ENCODE peak calls at places on chromosome 6, in seven cellular contexts. F, W, D, C, O, I and E are unnamed samples. For H3K9me3, the result is how much of the 10 kb centered on the place peaks cover.

GRCh38 chr6:786946-787763 is 94.2 kb upstream of the EXOC2 start:
- DNase-seq in O (no peak), I (no peak), F (peak), W (peak), C (no peak), D (no peak), E (no peak)

GRCh38 chr6:25010917-25011625 is 75.3 kb upstream of the RIPOR2 start:
- DNase-seq in C (peak), F (no peak), O (no peak), D (peak), I (no peak), W (no peak), E (no peak)

GRCh38 chr6:90319044-90319443 is 22.4 kb upstream of the BACH2 start:
- DNase-seq in D (no peak), I (no peak), C (peak), F (no peak), O (no peak), W (no peak), E (no peak)

GRCh38 chr6:113819169-113819830 is 37.8 kb upstream of the MARCKS start:
- DNase-seq in W (no peak), C (no peak), D (no peak), I (no peak), O (no peak), F (no peak), E (peak)

GRCh38 chr6:163383912-163384311 is 30.6 kb upstream of the QKI start:
- DNase-seq in I (no peak), C (peak), D (peak), W (no peak), F (peak), O (no peak), E (no peak)

GRCh38 chr6:151475653-151476523 is 17.9 kb upstream of the CCDC170 start:
- DNase-seq in D (peak), I (peak), O (peak), W (peak), F (peak), C (peak), E (peak)

GRCh38 chr6:16576391-16577368 is 184.6 kb downstream of the ATXN1 start:
- DNase-seq in W (no peak), I (no peak), F (no peak), O (no peak), D (no peak), C (no peak), E (peak)

GRCh38 chr6:15338462-15338861 is 92.6 kb downstream of the JARID2 start:
- DNase-seq in O (no peak), C (no peak), W (no peak), D (no peak), F (no peak), I (no peak), E (no peak)

GRCh38 chr6:14819001-14819400 is 426.9 kb upstream of the JARID2 start:
- DNase-seq in F (no peak), D (peak), C (no peak), W (no peak), O (no peak), I (no peak), E (no peak)

GRCh38 chr6:3370361-3371221 is 86.3 kb downstream of the SLC22A23 start:
- DNase-seq in F (no peak), W (no peak), D (no peak), I (no peak), O (no peak), C (no peak), E (no peak)
- H3K9ac ChIP-seq in F (no peak), W (no peak), D (no peak), I (no peak), O (no peak), C (no peak), E (no peak)

DNA sequence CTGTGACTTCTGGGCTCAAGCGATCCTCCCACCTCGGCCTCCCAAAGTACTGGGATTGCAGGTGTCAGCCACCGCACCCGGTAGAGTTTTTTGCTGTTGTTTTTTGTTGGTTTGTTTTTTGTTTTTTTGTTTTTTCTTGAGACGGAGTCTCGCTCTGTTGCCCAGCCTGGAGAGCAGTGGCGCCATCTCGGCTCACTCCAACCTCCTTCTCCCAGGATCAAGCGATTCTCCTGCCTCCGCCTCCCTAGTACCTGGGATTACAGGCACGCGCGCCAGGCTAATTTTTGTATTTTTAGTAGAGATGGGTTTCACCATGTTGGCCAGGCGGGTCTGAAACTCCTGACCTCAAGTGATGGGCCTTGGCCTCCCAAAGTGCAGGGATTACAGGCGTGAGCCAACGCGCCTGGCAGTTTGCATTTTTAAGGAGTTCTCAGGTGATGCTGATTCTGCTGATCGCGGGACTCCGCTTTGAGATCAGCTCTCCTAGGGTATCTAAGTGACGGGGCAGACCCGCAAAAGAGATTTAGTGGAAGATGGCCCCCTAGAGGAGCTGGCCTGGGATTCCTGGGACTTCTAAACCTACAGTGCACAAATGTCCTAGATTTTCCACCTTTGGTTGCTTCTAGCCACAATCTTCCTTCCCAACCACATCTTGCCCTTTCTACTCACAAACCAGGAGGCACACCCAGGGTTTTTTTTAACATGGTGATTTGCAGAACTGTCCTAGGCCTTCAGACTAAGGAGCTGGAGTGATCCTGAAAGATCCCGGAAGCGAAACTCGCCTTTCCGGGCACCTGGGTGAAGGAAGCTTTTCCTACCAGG is 45.2 kb downstream of the DPPA5 start:
- DNase-seq in D (peak), C (peak), O (no peak), F (peak), W (peak), I (peak), E (no peak)
- TF ChIP-seq CTCF in D (no peak), C (peak), O (no peak), F (peak), W (peak), I (peak), E (no peak)

DNA sequence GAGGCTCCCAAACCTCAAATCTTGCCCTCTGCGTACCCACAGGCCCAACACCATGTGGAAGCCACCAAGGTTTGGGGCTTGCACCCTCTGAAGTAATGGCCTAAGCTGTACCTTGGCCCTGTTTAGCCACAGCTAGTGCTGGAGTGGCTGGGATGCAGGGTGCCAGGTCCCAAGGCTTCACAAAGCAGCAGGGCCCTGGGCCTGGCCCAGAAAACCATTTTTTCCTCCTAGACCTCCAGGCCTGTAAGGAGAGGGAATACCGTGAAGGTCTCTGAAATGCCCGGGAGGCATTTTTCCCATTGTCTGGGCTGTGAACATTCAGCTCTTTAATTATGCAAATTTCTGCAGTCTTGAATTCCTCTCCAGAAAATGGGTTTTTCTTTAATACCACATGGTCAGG is 223.7 kb upstream of the CCN2 start:
- DNase-seq in O (no peak), W (no peak), D (no peak), C (no peak), F (no peak), I (no peak), E (no peak)
- H3K9me3 ChIP-seq in O (under half), W (under half), D (under half), C (under half), F (under half), I (under half), E (under half)

DNA sequence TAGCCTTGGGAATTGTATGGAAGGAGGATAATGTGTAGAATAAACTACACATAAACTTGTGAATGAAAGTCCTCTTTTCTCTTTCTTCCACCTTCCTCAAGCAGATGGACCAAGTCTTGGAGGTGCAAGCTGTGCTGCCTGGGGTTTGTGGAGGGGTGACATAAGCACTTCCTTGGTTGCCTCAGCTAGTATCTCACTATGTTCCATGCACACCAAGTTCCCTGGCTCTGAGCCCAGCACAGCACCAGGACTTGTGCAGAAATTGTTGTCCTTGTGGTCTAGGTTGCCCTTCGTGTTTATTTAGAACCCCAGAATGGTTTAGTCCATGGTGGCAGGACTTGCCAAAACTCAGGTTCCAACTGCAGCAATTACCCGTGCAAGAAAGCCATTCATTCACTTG is 110.3 kb downstream of the MEI4 start:
- DNase-seq in C (no peak), F (no peak), O (no peak), W (no peak), D (no peak), I (no peak), E (no peak)
- H3K9ac ChIP-seq in C (no peak), F (no peak), O (no peak), W (no peak), D (no peak), I (no peak), E (no peak)

GRCh38 chr6:11094411-11094851 is 797 bp downstream of the SMIM13 start:
- DNase-seq in W (peak), D (peak), F (no peak), O (no peak), C (peak), I (peak), E (peak)

GRCh38 chr6:11093065-11093590 is 506 bp upstream of the SMIM13 start:
- DNase-seq in D (no peak), I (peak), F (no peak), O (no peak), C (peak), W (no peak), E (peak)

GRCh38 chr6:11096109-11096508 is 2.5 kb downstream of the SMIM13 start:
- DNase-seq in I (peak), F (peak), O (no peak), C (peak), D (peak), W (peak), E (peak)

GRCh38 chr6:11092654-11093053 is 980 bp upstream of the SMIM13 start:
- DNase-seq in W (no peak), C (no peak), O (no peak), F (no peak), D (no peak), I (no peak), E (no peak)

GRCh38 chr6:11093591-11094410 is at the start of gene SMIM13:
- DNase-seq in W (peak), I (peak), C (peak), F (peak), D (peak), O (peak), E (peak)
- TF ChIP-seq CTCF in W (peak), I (peak), C (peak), F (peak), D (peak), O (peak), E (peak)

DNA sequence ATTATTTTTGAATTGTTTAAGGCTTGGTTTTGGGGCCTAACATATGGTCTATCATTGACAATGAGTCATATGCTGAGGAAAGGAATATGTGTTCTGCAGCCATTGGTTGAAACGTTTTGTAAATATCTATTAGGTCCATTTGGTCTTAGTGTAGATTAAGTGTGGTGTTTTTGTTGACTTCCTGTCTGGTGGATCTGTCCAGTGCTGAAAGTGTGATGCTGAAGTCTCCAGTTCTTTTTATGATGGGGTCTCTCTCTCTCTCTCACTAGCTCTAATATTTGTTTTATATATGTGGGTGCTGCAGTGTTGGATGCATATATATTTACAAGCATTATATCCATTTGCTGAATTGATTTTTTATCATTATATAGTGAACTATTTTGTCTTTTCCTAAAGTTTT is 727.2 kb downstream of the KHDRBS2 start:
- DNase-seq in W (no peak), C (no peak), I (no peak), D (no peak), O (no peak), F (no peak), E (no peak)
- H3K9me3 ChIP-seq in W (under half), C (under half), I (under half), D (under half), O (under half), F (under half), E (under half)

GRCh38 chr6:170267688-170268087 is 23.2 kb downstream of the DLL1 start:
- DNase-seq in C (no peak), F (no peak), I (no peak), D (no peak), W (no peak), O (no peak), E (no peak)

GRCh38 chr6:170269873-170270541 is 20.9 kb downstream of the DLL1 start:
- DNase-seq in F (no peak), C (no peak), I (no peak), W (peak), D (no peak), O (no peak), E (no peak)

GRCh38 chr6:170269151-170269872 is 21.6 kb downstream of the DLL1 start:
- DNase-seq in C (no peak), O (no peak), F (no peak), D (no peak), I (no peak), W (peak), E (peak)

GRCh38 chr6:170266061-170266825 is 24.6 kb downstream of the DLL1 start:
- DNase-seq in D (no peak), F (no peak), C (no peak), W (peak), O (no peak), I (no peak), E (peak)

DNA sequence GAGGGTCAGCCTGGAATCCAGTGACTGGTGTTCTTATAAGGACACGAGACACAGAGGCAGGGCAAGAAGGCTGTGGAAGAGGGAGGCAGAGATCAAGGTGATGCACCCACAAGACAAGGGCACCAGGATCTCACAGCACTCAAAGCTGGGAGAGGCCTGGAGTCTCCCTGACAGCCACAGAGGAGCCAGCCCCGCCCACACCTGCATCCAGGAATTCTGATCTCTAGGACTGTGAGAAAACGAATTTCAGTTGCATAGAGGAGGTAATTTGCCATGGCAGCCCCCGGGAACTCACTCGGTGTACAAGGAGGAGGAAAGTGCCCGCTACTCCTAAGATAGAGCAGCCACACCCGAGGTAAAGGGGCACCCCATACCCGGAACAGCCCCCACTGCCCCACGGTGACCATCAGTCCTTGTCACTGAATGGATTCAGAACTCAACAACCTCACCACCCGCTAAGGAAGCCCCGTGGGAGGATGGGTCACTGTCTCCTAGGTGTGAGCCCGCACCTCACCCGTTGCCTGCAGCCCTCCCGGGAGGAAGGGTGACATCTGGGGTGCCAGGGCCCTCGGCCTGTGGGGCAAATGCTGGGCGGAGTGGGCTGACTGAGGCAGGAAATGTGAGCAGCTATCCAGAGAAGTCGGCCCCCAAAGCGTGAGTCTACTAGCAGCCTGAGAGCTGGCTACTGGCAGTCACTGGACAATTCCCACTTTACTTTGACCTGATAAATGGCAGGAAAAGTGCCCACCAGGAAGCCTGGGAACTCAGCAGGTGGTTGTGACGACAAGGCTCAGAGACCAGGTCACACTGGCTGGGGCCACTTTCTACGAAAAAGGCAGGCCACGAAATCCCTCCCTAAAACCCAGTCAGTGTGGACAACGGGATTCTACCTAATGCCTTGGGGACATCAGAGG is 22.4 kb downstream of the DLL1 start:
- DNase-seq in F (no peak), D (no peak), C (no peak), O (no peak), W (no peak), I (no peak), E (no peak)
- H3K9ac ChIP-seq in F (no peak), D (no peak), C (no peak), O (no peak), W (no peak), I (no peak), E (no peak)

DNA sequence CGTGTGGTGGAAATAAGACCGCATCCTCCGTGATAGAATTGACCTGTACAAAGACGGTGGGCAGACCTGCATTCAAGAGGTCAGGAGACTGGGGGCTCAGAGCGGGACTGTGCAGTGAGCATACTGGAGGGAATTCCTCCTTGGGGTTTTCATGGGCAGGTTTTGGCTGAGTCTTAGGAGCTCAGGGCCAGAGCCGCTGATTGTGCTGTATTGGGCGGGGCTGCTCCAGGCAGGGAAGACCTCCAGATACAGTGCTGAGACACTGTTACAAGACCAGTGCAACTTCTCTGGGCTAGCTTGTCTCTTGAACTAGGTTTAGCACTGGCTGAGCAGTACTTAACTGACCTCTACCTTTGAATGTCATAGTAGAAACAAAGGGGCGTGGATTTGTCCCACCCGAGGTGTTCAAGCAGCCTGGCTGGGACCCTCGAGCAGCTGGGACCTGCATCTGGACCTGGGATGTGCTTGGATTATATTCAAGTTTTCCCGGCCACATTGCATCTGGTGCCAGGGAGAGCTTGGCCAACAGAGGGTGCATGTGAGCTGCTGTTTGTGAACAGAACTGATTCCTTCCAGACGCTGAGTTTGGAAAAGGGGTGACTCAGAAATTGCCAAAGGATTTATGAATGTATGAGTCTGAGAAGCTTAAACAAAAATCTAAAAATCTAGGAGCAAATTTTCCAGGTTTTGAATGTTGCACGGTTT is 33.4 kb upstream of the SLC22A1 start:
- DNase-seq in O (no peak), I (peak), W (peak), C (peak), D (peak), F (peak), E (peak)
- TF ChIP-seq CTCF in O (peak), I (peak), W (peak), C (peak), D (peak), F (peak), E (peak)